ENCODE peak calls at places on chromosomes 3 and 15, in six cellular contexts. One of them, this sample, is unnamed.
A peak's percentile ranks its signal among the peaks of the same experiment; 100 is the strongest.

GRCh38 chr15:25053000-25053815 is 98.4 kb downstream of the SNRPN start:
- DNase-seq in GM06990: no peak
- DNase-seq in tibial nerve: no peak
- DNase-seq in activated CD4-positive, alpha-beta T cell treated with anti-CD3 and anti-CD28 coated beads, Interleukin-2, amount 50 U/mL, for 24 hours: no peak
- DNase-seq in AG09319: no peak
- DNase-seq in AG04450: no peak
- DNase-seq in this sample: peak; percentile 0

GRCh38 chr3:155388417-155388816 is 94.9 kb upstream of the STRIT1 start:
- DNase-seq in GM06990: no peak
- DNase-seq in tibial nerve: no peak
- DNase-seq in activated CD4-positive, alpha-beta T cell treated with anti-CD3 and anti-CD28 coated beads, Interleukin-2, amount 50 U/mL, for 24 hours: no peak
- DNase-seq in AG09319: no peak
- DNase-seq in AG04450: no peak
- DNase-seq in this sample: no peak

GRCh38 chr3:14884665-14885064 is 62.7 kb upstream of the NR2C2 start:
- DNase-seq in GM06990: no peak
- DNase-seq in tibial nerve: no peak
- DNase-seq in activated CD4-positive, alpha-beta T cell treated with anti-CD3 and anti-CD28 coated beads, Interleukin-2, amount 50 U/mL, for 24 hours: no peak
- DNase-seq in AG09319: no peak
- DNase-seq in AG04450: no peak
- DNase-seq in this sample: no peak

GRCh38 chr3:114231616-114232015 is 5.8 kb downstream of the ZNF80 start:
- DNase-seq in GM06990: no peak
- DNase-seq in tibial nerve: no peak
- DNase-seq in activated CD4-positive, alpha-beta T cell treated with anti-CD3 and anti-CD28 coated beads, Interleukin-2, amount 50 U/mL, for 24 hours: no peak
- DNase-seq in AG09319: no peak
- DNase-seq in AG04450: no peak
- DNase-seq in this sample: no peak

GRCh38 chr15:71375934-71376333 is 260.7 kb downstream of the THSD4 start:
- DNase-seq in GM06990: no peak
- DNase-seq in tibial nerve: no peak
- DNase-seq in activated CD4-positive, alpha-beta T cell treated with anti-CD3 and anti-CD28 coated beads, Interleukin-2, amount 50 U/mL, for 24 hours: no peak
- DNase-seq in AG09319: no peak
- DNase-seq in AG04450: no peak
- DNase-seq in this sample: no peak

GRCh38 chr3:188264231-188265213 is 110.6 kb downstream of the LPP start:
- DNase-seq in GM06990: no peak
- DNase-seq in tibial nerve: peak; percentile 40
- DNase-seq in activated CD4-positive, alpha-beta T cell treated with anti-CD3 and anti-CD28 coated beads, Interleukin-2, amount 50 U/mL, for 24 hours: no peak
- DNase-seq in AG09319: no peak
- DNase-seq in AG04450: no peak
- DNase-seq in this sample: no peak

GRCh38 chr3:50644556-50644955 is 27.6 kb downstream of the MAPKAPK3 start:
- DNase-seq in GM06990: no peak
- DNase-seq in tibial nerve: no peak
- DNase-seq in activated CD4-positive, alpha-beta T cell treated with anti-CD3 and anti-CD28 coated beads, Interleukin-2, amount 50 U/mL, for 24 hours: no peak
- DNase-seq in AG09319: no peak
- DNase-seq in AG04450: no peak
- DNase-seq in this sample: no peak

GRCh38 chr3:118984699-118985098 is 49.9 kb downstream of the IGSF11 start:
- DNase-seq in GM06990: no peak
- DNase-seq in tibial nerve: no peak
- DNase-seq in activated CD4-positive, alpha-beta T cell treated with anti-CD3 and anti-CD28 coated beads, Interleukin-2, amount 50 U/mL, for 24 hours: no peak
- DNase-seq in AG09319: no peak
- DNase-seq in AG04450: no peak
- DNase-seq in this sample: no peak

GRCh38 chr3:83496459-83496858 is 1462.3 kb upstream of the CADM2 start:
- DNase-seq in GM06990: no peak
- DNase-seq in tibial nerve: no peak
- DNase-seq in activated CD4-positive, alpha-beta T cell treated with anti-CD3 and anti-CD28 coated beads, Interleukin-2, amount 50 U/mL, for 24 hours: no peak
- DNase-seq in AG09319: no peak
- DNase-seq in AG04450: no peak
- DNase-seq in this sample: no peak

GRCh38 chr3:198071602-198072285 is 111.7 kb downstream of the LMLN start:
- DNase-seq in GM06990: no peak
- DNase-seq in tibial nerve: no peak
- DNase-seq in activated CD4-positive, alpha-beta T cell treated with anti-CD3 and anti-CD28 coated beads, Interleukin-2, amount 50 U/mL, for 24 hours: peak; percentile 72
- DNase-seq in AG09319: peak; percentile 8
- DNase-seq in AG04450: peak; percentile 66
- DNase-seq in this sample: peak; percentile 18

GRCh38 chr3:174242311-174243041 is 616.7 kb upstream of the NAALADL2 start:
- DNase-seq in GM06990: no peak
- DNase-seq in tibial nerve: no peak
- DNase-seq in activated CD4-positive, alpha-beta T cell treated with anti-CD3 and anti-CD28 coated beads, Interleukin-2, amount 50 U/mL, for 24 hours: no peak
- DNase-seq in AG09319: no peak
- DNase-seq in AG04450: no peak
- DNase-seq in this sample: no peak

GRCh38 chr15:63811942-63812341 is 21.8 kb downstream of the HERC1 start:
- DNase-seq in GM06990: no peak
- DNase-seq in tibial nerve: no peak
- DNase-seq in activated CD4-positive, alpha-beta T cell treated with anti-CD3 and anti-CD28 coated beads, Interleukin-2, amount 50 U/mL, for 24 hours: no peak
- DNase-seq in AG09319: no peak
- DNase-seq in AG04450: no peak
- DNase-seq in this sample: no peak

This sample was measured in GM20000.